ENCODE peak calls at places on chromosomes 4 and X, in seven cellular contexts. P, Y, N, D, M, U and V are unnamed samples.

GRCh38 chr4:41095973-41096372 is 118.4 kb downstream of the APBB2 start:
- DNase-seq in D (no peak), P (peak), Y (no peak), M (no peak), U (no peak), N (peak), V (peak)

GRCh38 chrX:119885554-119886428 is 9.9 kb upstream of the AKAP14 start:
- DNase-seq in D (no peak), N (peak), U (no peak), Y (no peak), P (peak), M (no peak), V (no peak)

GRCh38 chr4:73593631-73594241 is 26.5 kb downstream of the RASSF6 start:
- DNase-seq in Y (no peak), N (peak), U (no peak), D (peak), M (no peak), P (peak), V (no peak)

GRCh38 chr4:40629401-40630334 is at the start of gene RBM47:
- DNase-seq in P (peak), Y (peak), D (peak), M (peak), N (peak), U (peak), V (peak)

GRCh38 chr4:159946983-159947645 is 844.2 kb downstream of the RAPGEF2 start:
- DNase-seq in N (peak), Y (no peak), U (no peak), D (peak), P (peak), M (no peak), V (peak)

GRCh38 chr4:30912098-30912719 is 192.0 kb downstream of the PCDH7 start:
- DNase-seq in M (no peak), D (no peak), U (no peak), N (peak), Y (no peak), P (peak), V (no peak)

GRCh38 chr4:41213563-41214157 is 682 bp downstream of the APBB2 start:
- DNase-seq in M (no peak), P (no peak), U (peak), Y (no peak), N (no peak), D (peak), V (no peak)

GRCh38 chr4:113935190-113935589 is 44.3 kb downstream of the ARSJ start:
- DNase-seq in N (no peak), D (no peak), P (peak), U (no peak), M (no peak), Y (no peak), V (no peak)

GRCh38 chrX:22135171-22135711 is 103.1 kb downstream of the PHEX start:
- DNase-seq in U (no peak), P (peak), M (no peak), N (peak), Y (no peak), D (no peak), V (no peak)

GRCh38 chrX:23737413-23737812 is 5.7 kb downstream of the ACOT9 start:
- DNase-seq in N (no peak), D (no peak), P (peak), M (no peak), Y (no peak), U (no peak), V (no peak)

GRCh38 chr4:98745372-98745771 is 87.0 kb upstream of the TSPAN5 start:
- DNase-seq in U (no peak), P (peak), Y (no peak), D (no peak), N (no peak), M (no peak), V (no peak)

GRCh38 chrX:12804655-12805054 is 13.4 kb downstream of the PRPS2 start:
- DNase-seq in D (no peak), N (no peak), U (no peak), M (no peak), Y (no peak), P (no peak), V (no peak)

GRCh38 chrX:34300871-34301270 is 168.8 kb upstream of the FAM47A start:
- DNase-seq in M (no peak), D (peak), P (peak), U (no peak), Y (no peak), N (peak), V (peak)

GRCh38 chrX:63917296-63917695 is 132.3 kb upstream of the ARHGEF9 start:
- DNase-seq in M (no peak), U (no peak), P (no peak), N (no peak), Y (no peak), D (no peak), V (no peak)

GRCh38 chr4:153618831-153619230 is 65.2 kb upstream of the TLR2 start:
- DNase-seq in M (no peak), N (no peak), D (no peak), P (no peak), Y (no peak), U (no peak), V (no peak)

GRCh38 chrX:16882188-16882587 is 12.0 kb upstream of the RBBP7 start:
- DNase-seq in N (peak), P (peak), D (peak), U (no peak), M (no peak), Y (peak), V (no peak)

GRCh38 chr4:4320951-4321714 is 31.1 kb downstream of the ZBTB49 start:
- DNase-seq in P (no peak), M (no peak), U (no peak), N (no peak), Y (no peak), D (no peak), V (no peak)

GRCh38 chrX:39736219-39737211 is 361.2 kb downstream of the BCOR start:
- DNase-seq in P (peak), U (peak), M (peak), N (peak), D (no peak), Y (peak), V (no peak)

DNA sequence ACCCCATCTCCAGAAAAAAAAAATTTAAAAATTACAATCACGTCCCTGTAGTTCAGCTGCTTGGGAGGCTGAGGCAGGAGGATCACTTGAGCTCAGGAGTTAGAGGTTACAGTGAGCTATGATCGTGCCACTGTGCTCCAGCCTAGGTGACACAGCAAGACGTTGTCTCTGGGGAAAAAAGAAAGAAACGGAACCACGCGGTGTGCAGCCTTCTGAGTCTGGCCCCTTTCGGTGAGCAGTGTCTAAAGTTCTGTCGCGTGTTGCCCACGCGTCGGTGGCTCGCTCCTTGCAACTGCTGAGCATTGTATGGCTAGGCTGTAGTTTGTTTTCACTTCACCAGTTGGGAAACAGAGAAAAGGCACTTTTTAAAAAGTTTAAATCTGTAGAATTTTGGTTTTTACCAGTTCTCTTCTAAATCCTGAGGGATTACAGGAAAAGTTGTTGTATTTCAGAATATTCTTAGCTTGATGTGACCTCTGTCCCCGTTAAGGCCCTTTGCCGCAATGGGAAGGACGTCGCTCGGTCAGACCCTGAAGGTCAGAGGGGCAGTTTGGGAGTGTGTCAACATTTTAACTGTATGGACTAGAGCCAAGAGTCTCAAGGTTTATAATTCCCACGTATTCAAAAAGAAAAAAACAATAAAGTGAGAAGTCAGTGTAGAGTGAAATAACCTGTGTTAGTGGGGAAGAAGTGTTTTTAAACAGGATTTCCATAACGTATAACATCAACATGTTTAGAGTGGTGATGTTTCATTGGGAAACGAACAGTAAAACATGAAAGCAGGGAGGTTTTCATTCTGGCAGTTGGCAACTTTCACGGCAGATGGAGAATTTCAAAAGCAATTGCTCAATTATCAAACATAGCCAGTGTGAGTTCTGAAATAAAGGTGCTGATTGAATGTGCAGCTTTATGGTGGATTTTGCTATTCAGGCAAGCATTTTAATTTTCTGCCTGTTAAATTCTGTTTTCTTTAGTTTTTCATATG is 45.8 kb upstream of the MSANTD1 start:
- DNase-seq in P (peak), M (peak), N (no peak), U (no peak), D (no peak), Y (no peak), V (peak)
- H3K4me3 ChIP-seq in P (no peak), M (no peak), N (no peak), U (no peak), D (no peak), Y (no peak), V (no peak)

GRCh38 chrX:94662665-94663064 is 988.7 kb downstream of the FAM133A start:
- DNase-seq in U (no peak), Y (no peak), M (no peak), D (peak), P (no peak), N (no peak), V (no peak)
- TF ChIP-seq CTCF in U (no peak), Y (peak), M (no peak), D (peak), P (no peak), N (no peak), V (no peak)

GRCh38 chr4:152014280-152014679 is 253.5 kb upstream of the GATB start:
- DNase-seq in D (no peak), P (no peak), M (no peak), N (no peak), U (no peak), Y (no peak), V (peak)
- H3K4me3 ChIP-seq in D (no peak), P (no peak), M (no peak), N (no peak), U (no peak), Y (no peak), V (no peak)

DNA sequence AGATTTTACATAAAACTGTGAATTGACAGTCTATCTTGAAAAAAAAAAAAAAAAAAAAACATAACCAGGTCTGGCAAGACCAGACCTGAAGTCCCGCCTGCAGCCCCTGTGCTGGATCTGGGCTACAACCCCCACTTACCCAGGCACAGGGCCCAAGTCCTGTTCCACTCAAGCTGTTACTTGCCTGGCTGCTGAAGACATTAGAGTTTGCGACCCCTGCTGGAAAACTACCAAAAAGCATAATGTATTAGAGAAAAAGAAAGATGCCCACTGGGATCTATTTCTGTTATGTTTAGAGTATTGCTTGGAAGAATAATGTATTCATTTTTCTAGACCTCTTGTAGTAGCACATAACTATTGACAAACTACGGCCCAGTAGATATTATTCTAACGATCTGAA is 4.7 kb downstream of the HS3ST1 start:
- DNase-seq in Y (no peak), U (peak), N (peak), P (peak), M (no peak), D (peak), V (no peak)
- TF ChIP-seq CTCF in Y (peak), U (no peak), N (peak), P (peak), M (no peak), D (peak), V (peak)

GRCh38 chr4:78747328-78747946 is 28.7 kb upstream of the BMP2K start:
- DNase-seq in D (no peak), Y (no peak), P (peak), U (no peak), M (no peak), N (no peak), V (no peak)

GRCh38 chr4:78748361-78748760 is 27.8 kb upstream of the BMP2K start:
- DNase-seq in P (no peak), D (no peak), M (no peak), Y (no peak), U (no peak), N (no peak), V (no peak)

GRCh38 chr4:78749972-78750727 is 26.0 kb upstream of the BMP2K start:
- DNase-seq in U (no peak), M (no peak), N (no peak), P (peak), Y (no peak), D (no peak), V (peak)

GRCh38 chr4:78753091-78753490 is 23.1 kb upstream of the BMP2K start:
- DNase-seq in U (no peak), P (no peak), M (no peak), N (no peak), D (no peak), Y (no peak), V (no peak)

GRCh38 chr4:78749258-78749971 is 26.7 kb upstream of the BMP2K start:
- DNase-seq in M (no peak), N (peak), D (no peak), U (no peak), P (peak), Y (no peak), V (no peak)
- H3K4me3 ChIP-seq in M (no peak), N (no peak), D (no peak), U (no peak), P (no peak), Y (no peak), V (no peak)